ENCODE peak calls at places on chromosomes 6 and 20, in ten cellular contexts. U is B cell, T is Calu3, C is bronchial epithelial cell, S is mammary epithelial cell, W is cardiac muscle cell, Z is IMR-90, D is left ventricle myocardium inferior, M is kidney epithelial cell, O is brain microvascular endothelial cell. H is an unnamed sample.

GRCh38 chr20:17026346-17026745 is 200.5 kb upstream of the PCSK2 start:
- DNase-seq in U (no peak), T (no peak), C (no peak), S (no peak), W (no peak), Z (peak; percentile 43), D (no peak), M (no peak), O (no peak), H (no peak)

GRCh38 chr20:2914160-2914559 is 40.9 kb downstream of the PTPRA start:
- DNase-seq in U (no peak), T (peak; percentile 2), C (peak; percentile 29), S (peak; percentile 18), W (peak; percentile 54), Z (no peak), D (no peak), M (no peak), O (peak; percentile 4), H (no peak)

GRCh38 chr6:12148317-12148801 is 136.2 kb downstream of the HIVEP1 start:
- DNase-seq in U (no peak), T (no peak), C (peak; percentile 45), S (peak; percentile 56), W (peak; percentile 54), Z (peak; percentile 80), D (no peak), M (no peak), O (peak; percentile 83), H (no peak)

GRCh38 chr6:151004415-151005024 is 139.0 kb downstream of the MTHFD1L start:
- DNase-seq in U (no peak), T (peak; percentile 2), C (peak; percentile 98), S (peak; percentile 83), W (peak; percentile 96), Z (peak; percentile 95), D (no peak), M (peak; percentile 39), O (peak; percentile 86), H (no peak)

GRCh38 chr20:44807051-44807683 is 3.2 kb downstream of the RIMS4 start:
- DNase-seq in U (no peak), T (no peak), C (no peak), S (no peak), W (no peak), Z (no peak), D (no peak), M (no peak), O (no peak), H (no peak)

GRCh38 chr6:71642120-71642519 is 244.2 kb upstream of the RIMS1 start:
- DNase-seq in U (no peak), T (no peak), C (peak; percentile 12), S (no peak), W (no peak), Z (no peak), D (no peak), M (no peak), O (no peak), H (no peak)

GRCh38 chr6:169263374-169263773 is 9.7 kb upstream of the THBS2 start:
- DNase-seq in U (no peak), T (no peak), C (no peak), S (no peak), W (no peak), Z (no peak), D (no peak), M (no peak), O (no peak), H (no peak)

GRCh38 chr6:72740135-72740534 is 118.3 kb downstream of the KCNQ5 start:
- DNase-seq in U (no peak), T (no peak), C (no peak), S (no peak), W (no peak), Z (no peak), D (no peak), M (no peak), O (peak; percentile 20), H (no peak)

GRCh38 chr20:3716195-3716834 is 3.9 kb upstream of the SIGLEC1 start:
- DNase-seq in U (no peak), T (peak; percentile 45), C (peak; percentile 26), S (peak; percentile 16), W (peak; percentile 65), Z (peak; percentile 37), D (no peak), M (no peak), O (peak; percentile 4), H (no peak)

GRCh38 chr6:16723833-16724232 is 37.4 kb downstream of the ATXN1 start:
- DNase-seq in U (no peak), T (peak; percentile 19), C (peak; percentile 96), S (peak; percentile 92), W (peak; percentile 91), Z (peak; percentile 96), D (no peak), M (peak; percentile 96), O (peak; percentile 92), H (peak; percentile 87)

GRCh38 chr6:155530219-155530834 is 74.7 kb upstream of the NOX3 start:
- DNase-seq in U (no peak), T (peak; percentile 12), C (peak; percentile 41), S (peak; percentile 31), W (peak; percentile 68), Z (peak; percentile 60), D (no peak), M (no peak), O (peak; percentile 65), H (peak; percentile 19)
- TF ChIP-seq CTCF in U (peak; percentile 61), T (peak; percentile 41), C (peak; percentile 53), S (peak; percentile 79), W (peak; percentile 70), Z (peak; percentile 71), D (peak; percentile 72), M (peak; percentile 73), O (peak; percentile 79), H (peak; percentile 81)

DNA sequence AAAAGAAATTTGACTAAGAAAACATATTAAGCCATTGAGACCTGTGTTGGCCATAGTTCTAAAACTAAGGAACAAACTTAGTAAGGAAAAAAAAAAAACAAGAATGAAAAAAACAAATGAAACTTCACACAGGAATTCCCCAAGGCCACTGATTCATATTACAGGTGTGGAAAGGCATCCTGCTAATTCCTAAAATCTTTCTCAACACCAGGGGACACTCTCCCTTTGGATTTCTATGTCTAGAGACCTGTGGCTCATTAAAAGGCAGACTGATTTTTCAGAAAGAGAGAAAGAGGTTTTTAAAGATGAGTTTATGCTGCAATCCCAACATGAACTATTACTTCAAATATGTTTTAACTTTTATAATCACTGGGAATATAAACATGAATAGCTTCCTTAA is at the start of gene OR12D1:
- DNase-seq in U (no peak), T (peak; percentile 36), C (peak; percentile 73), S (peak; percentile 65), W (no peak), Z (no peak), D (no peak), M (no peak), O (no peak), H (peak; percentile 37)
- TF ChIP-seq CTCF in U (no peak), T (peak; percentile 28), C (peak; percentile 49), S (peak; percentile 55), W (no peak), Z (no peak), D (no peak), M (peak; percentile 26), O (peak; percentile 27), H (peak; percentile 50)

GRCh38 chr6:158492881-158493280 is 67.0 kb upstream of the TMEM181 start:
- DNase-seq in U (no peak), T (no peak), C (no peak), S (no peak), W (no peak), Z (no peak), D (no peak), M (no peak), O (no peak), H (no peak)
- TF ChIP-seq CTCF in U (no peak), T (no peak), C (no peak), S (no peak), W (no peak), Z (no peak), D (no peak), M (no peak), O (no peak), H (no peak)

GRCh38 chr6:63471654-63472053 is 100.6 kb upstream of the LOC128125822 start:
- DNase-seq in U (no peak), T (no peak), C (no peak), S (no peak), W (no peak), Z (no peak), D (no peak), M (no peak), O (no peak), H (no peak)

GRCh38 chr6:63478751-63479150 is 93.5 kb upstream of the LOC128125822 start:
- DNase-seq in U (no peak), T (no peak), C (peak; percentile 35), S (peak; percentile 8), W (no peak), Z (no peak), D (no peak), M (no peak), O (no peak), H (no peak)

GRCh38 chr6:63475707-63476106 is 96.6 kb upstream of the LOC128125822 start:
- DNase-seq in U (no peak), T (no peak), C (no peak), S (no peak), W (no peak), Z (no peak), D (no peak), M (no peak), O (no peak), H (no peak)

GRCh38 chr6:63477422-63478040 is 94.7 kb upstream of the LOC128125822 start:
- DNase-seq in U (no peak), T (no peak), C (no peak), S (no peak), W (no peak), Z (no peak), D (no peak), M (no peak), O (no peak), H (no peak)

DNA sequence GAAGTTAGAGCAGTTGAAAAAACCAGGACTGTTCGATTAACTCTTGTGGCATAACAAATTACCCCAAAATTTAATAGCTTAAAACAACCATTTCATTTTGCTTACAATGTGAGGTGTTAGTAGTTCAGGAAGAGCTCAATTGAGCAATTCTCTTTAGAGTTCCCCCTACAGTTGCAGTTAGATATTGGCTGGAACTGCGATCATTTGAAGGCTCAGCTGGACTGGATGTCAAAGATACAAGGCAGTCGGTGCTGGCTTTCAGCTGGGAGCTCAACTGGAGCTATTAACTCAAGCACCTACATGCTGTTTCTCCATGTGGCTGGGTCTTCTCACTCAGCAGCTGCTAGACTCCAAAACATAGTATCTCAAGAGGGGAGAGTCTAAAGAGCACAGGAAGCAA is 96.0 kb upstream of the LOC128125822 start:
- DNase-seq in U (no peak), T (no peak), C (no peak), S (no peak), W (no peak), Z (no peak), D (no peak), M (no peak), O (no peak), H (no peak)
- TF ChIP-seq CTCF in U (no peak), T (no peak), C (no peak), S (no peak), W (no peak), Z (no peak), D (peak; percentile 25), M (peak; percentile 7), O (no peak), H (peak; percentile 31)

GRCh38 chr20:1118336-1119127 is at the start of gene PSMF1:
- DNase-seq in U (peak; percentile 95), T (peak; percentile 91), C (peak; percentile 76), S (peak; percentile 89), W (peak; percentile 94), Z (peak; percentile 86), D (peak; percentile 96), M (peak; percentile 57), O (peak; percentile 84), H (peak; percentile 25)
- TF ChIP-seq CTCF in U (no peak), T (no peak), C (no peak), S (no peak), W (no peak), Z (no peak), D (peak; percentile 36), M (no peak), O (peak; percentile 15), H (no peak)

H was measured in epithelial cell of proximal tubule.